ENCODE peak calls at places on chromosomes 6 and 20, in eight cellular contexts. M is mucosa of descending colon, K is AG09309, A is thoracic aorta, W is psoas muscle, Z is WERI-Rb-1, T is lower leg skin, P is body of pancreas. R is an unnamed sample.

GRCh38 chr6:150766201-150766997 is 99.1 kb upstream of the MTHFD1L start:
- DNase-seq in A (no peak), W (peak; percentile 47), M (no peak), P (no peak), K (no peak), T (no peak), Z (no peak), R (no peak)

GRCh38 chr6:169589699-169590257 is 112.1 kb downstream of the WDR27 start:
- DNase-seq in P (no peak), T (no peak), Z (no peak), K (no peak), M (no peak), A (no peak), W (no peak), R (no peak)

GRCh38 chr20:58424218-58424617 is 35.2 kb downstream of the VAPB start:
- DNase-seq in W (no peak), T (no peak), P (no peak), K (no peak), M (no peak), Z (no peak), A (no peak), R (no peak)

GRCh38 chr6:87407531-87407895 is 259 bp upstream of the CFAP206 start:
- DNase-seq in T (peak; percentile 17), K (no peak), Z (peak; percentile 53), M (no peak), W (no peak), P (no peak), A (no peak), R (no peak)

GRCh38 chr6:140566706-140567330 is 1192.4 kb upstream of the CITED2 start:
- DNase-seq in M (no peak), A (no peak), Z (no peak), W (no peak), K (no peak), P (no peak), T (no peak), R (no peak)

GRCh38 chr20:20624914-20625313 is 87.5 kb downstream of the RALGAPA2 start:
- DNase-seq in Z (no peak), P (no peak), T (no peak), K (no peak), A (no peak), W (no peak), M (no peak), R (no peak)

GRCh38 chr20:62732766-62733165 is 24.1 kb downstream of the NTSR1 start:
- DNase-seq in A (no peak), K (no peak), P (no peak), W (no peak), Z (peak; percentile 6), T (no peak), M (peak; percentile 16), R (no peak)

GRCh38 chr20:40521962-40522361 is 167.1 kb downstream of the MAFB start:
- DNase-seq in W (no peak), T (no peak), K (no peak), P (no peak), Z (no peak), A (no peak), M (no peak), R (no peak)

GRCh38 chr6:20365456-20365855 is 36.2 kb upstream of the E2F3 start:
- DNase-seq in M (no peak), T (no peak), K (no peak), Z (no peak), P (no peak), W (no peak), A (no peak), R (no peak)

GRCh38 chr20:25239387-25240370 is 8.2 kb upstream of the PYGB start:
- DNase-seq in P (no peak), T (no peak), K (no peak), A (no peak), M (peak; percentile 26), W (no peak), Z (peak; percentile 69), R (no peak)

GRCh38 chr20:9147553-9148024 is 78.7 kb downstream of the PLCB4 start:
- DNase-seq in A (no peak), Z (no peak), T (no peak), P (no peak), M (no peak), K (peak; percentile 50), W (no peak), R (peak; percentile 12)

GRCh38 chr6:30459145-30459544 is 30.2 kb upstream of the HLA-E start:
- DNase-seq in T (no peak), M (no peak), K (no peak), W (no peak), P (no peak), Z (no peak), A (no peak), R (no peak)

GRCh38 chr6:41469951-41470340 is 76.2 kb upstream of the FOXP4 start:
- DNase-seq in T (no peak), W (no peak), M (no peak), Z (no peak), A (no peak), P (no peak), K (no peak), R (no peak)

GRCh38 chr6:24489881-24490280 is 503 bp upstream of the GPLD1 start:
- DNase-seq in K (peak; percentile 35), A (no peak), P (peak; percentile 65), T (no peak), Z (peak; percentile 31), M (no peak), W (no peak), R (no peak)

GRCh38 chr6:31541059-31541657 is 645 bp downstream of the DDX39B start:
- DNase-seq in Z (peak; percentile 72), W (no peak), T (peak; percentile 64), K (no peak), M (peak; percentile 69), A (no peak), P (peak; percentile 58), R (no peak)

GRCh38 chr6:85272973-85273372 is 176.9 kb upstream of the NT5E start:
- DNase-seq in T (no peak), K (no peak), A (no peak), W (no peak), Z (no peak), P (no peak), M (no peak), R (no peak)

GRCh38 chr6:30490031-30490876 is 945 bp downstream of the HLA-E start:
- DNase-seq in K (no peak), M (peak; percentile 86), W (peak; percentile 68), A (no peak), T (peak; percentile 68), P (peak; percentile 68), Z (peak; percentile 84), R (no peak)

GRCh38 chr20:57123139-57123903 is 143.1 kb downstream of the BMP7 start:
- DNase-seq in K (no peak), W (no peak), Z (no peak), M (no peak), T (no peak), A (no peak), P (no peak), R (no peak)

GRCh38 chr6:161038229-161039003 is 46.8 kb downstream of the MAP3K4 start:
- DNase-seq in K (peak; percentile 93), M (peak; percentile 33), T (no peak), P (peak; percentile 31), A (no peak), Z (no peak), W (peak; percentile 21), R (peak; percentile 74)
- TF ChIP-seq CTCF in K (peak; percentile 35), M (no peak), T (no peak), P (no peak), A (no peak), Z (no peak), W (no peak), R (peak; percentile 30)

GRCh38 chr20:59584278-59584925 is 19.9 kb upstream of the PHACTR3 start:
- DNase-seq in K (no peak), T (no peak), A (no peak), Z (no peak), M (no peak), W (no peak), P (no peak), R (no peak)
- H3K4me3 ChIP-seq in K (no peak overlapping the region), T (no peak overlapping the region), A (no peak overlapping the region), Z (no peak overlapping the region), M (no peak overlapping the region), W (no peak overlapping the region), P (no peak overlapping the region), R (no peak overlapping the region)

GRCh38 chr6:109793793-109794192 is 102.7 kb downstream of the FIG4 start:
- DNase-seq in W (no peak), A (peak; percentile 11), K (peak; percentile 83), Z (no peak), T (peak; percentile 71), P (peak; percentile 58), M (no peak), R (peak; percentile 93)

GRCh38 chr6:109790131-109790530 is 99.0 kb downstream of the FIG4 start:
- DNase-seq in W (no peak), Z (no peak), P (no peak), M (no peak), T (no peak), K (no peak), A (no peak), R (peak; percentile 24)

GRCh38 chr6:109788687-109789086 is 97.6 kb downstream of the FIG4 start:
- DNase-seq in K (no peak), M (no peak), T (no peak), W (no peak), Z (no peak), A (no peak), P (no peak), R (no peak)

GRCh38 chr6:109793015-109793414 is 101.9 kb downstream of the FIG4 start:
- DNase-seq in T (no peak), Z (no peak), M (no peak), W (no peak), K (no peak), P (no peak), A (no peak), R (no peak)

DNA sequence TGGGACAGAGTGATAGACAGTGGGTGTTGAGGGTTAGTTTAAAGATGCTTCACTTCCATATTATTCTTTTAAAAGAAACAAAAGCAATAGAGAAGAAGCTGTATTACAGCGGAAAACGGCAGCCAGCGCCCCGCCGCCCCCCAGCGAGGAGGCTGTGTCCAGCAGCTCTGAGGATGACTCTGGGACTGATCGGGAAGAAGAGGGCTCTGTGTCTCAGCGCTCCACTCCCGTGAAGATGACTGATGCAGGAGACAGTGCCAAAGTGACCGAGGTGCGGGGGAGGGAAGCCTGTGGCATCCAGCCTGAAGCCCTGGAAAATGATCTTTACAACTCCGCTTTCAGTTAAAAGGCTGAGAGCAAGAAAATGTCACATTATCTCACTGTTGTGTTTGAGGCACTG is 100.2 kb downstream of the FIG4 start:
- DNase-seq in A (no peak), P (no peak), K (no peak), Z (no peak), W (peak; percentile 17), T (no peak), M (no peak), R (no peak)
- TF ChIP-seq CTCF in A (no peak), P (no peak), K (peak; percentile 9), Z (no peak), W (no peak), T (no peak), M (no peak), R (no peak)

DNA sequence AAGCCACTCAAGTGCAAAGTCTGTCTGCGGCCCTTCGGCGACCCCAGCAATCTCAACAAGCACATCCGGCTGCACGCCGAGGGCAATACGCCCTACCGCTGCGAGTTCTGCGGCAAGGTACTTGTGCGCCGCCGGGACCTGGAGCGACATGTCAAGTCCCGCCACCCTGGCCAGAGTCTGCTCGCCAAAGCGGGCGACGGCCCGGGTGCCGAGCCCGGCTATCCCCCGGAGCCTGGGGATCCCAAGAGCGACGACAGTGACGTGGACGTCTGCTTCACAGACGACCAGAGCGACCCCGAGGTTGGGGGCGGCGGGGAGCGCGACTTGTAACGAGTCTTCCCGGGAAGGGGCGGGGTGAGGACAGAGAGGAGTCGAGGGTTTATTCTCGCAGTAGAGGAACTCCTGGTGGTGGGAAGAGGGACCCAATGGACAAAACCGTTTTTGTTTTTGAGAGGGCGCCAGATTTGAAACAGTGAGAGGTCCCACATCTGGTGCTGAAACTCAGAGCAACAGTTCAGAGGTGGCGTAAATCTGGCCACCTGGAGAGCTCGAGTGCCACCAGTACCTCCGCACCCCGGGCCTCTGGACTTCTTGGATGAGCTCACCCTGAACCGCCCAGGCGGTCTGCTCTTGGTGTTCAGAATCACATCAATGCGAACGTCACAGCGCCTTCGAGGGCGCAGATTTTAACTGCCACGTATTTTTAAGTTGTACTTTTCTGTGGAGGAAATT is 8.0 kb downstream of the PRDM13 start:
- DNase-seq in Z (peak; percentile 77), W (no peak), A (no peak), K (no peak), T (no peak), P (no peak), M (peak; percentile 40), R (no peak)
- H3K4me3 ChIP-seq in Z (peak overlapping the region; percentile 57), W (peak overlapping the region; percentile 69), A (peak overlapping the region; percentile 71), K (no peak overlapping the region), T (peak overlapping the region; percentile 16), P (no peak overlapping the region), M (no peak overlapping the region), R (peak overlapping the region; percentile 24)

R was measured in HFF-Myc.